ENCODE peak calls at places on chromosomes 12 and 14, in nine cellular contexts. One of them, this sample, is unnamed.

GRCh38 chr12:100295764-100296555 is 29.0 kb downstream of the SCYL2 start:
- DNase-seq in testis: no peak
- DNase-seq in fibroblast of the conjunctiva: no peak
- DNase-seq in HuH-7: no peak
- DNase-seq in CD4-positive, alpha-beta T cell: no peak
- DNase-seq in HTR-8/SVneo: no peak
- DNase-seq in stimulated activated naive B cell treated with anti-CD40 and anti-IgM and Interleukin-4, amounts not matched to agents 10 μg/mL and 1 μg/mL and 100 μg/mL, for 72 hours: no peak
- DNase-seq in activated gamma-delta T cell treated with anti-CD3 and anti-CD28 coated beads, Interleukin-2, amount 50 U/mL, for 16 hours: no peak
- DNase-seq in stimulated activated CD4-positive, alpha-beta T cell treated with anti-CD3 and anti-CD28 coated beads, Interleukin-2, amount 100 ng/mL, for 48 hours: no peak
- DNase-seq in this sample: no peak

GRCh38 chr12:28767836-28768348 is 381.2 kb upstream of the FAR2 start:
- DNase-seq in testis: no peak
- DNase-seq in fibroblast of the conjunctiva: no peak
- DNase-seq in HuH-7: no peak
- DNase-seq in CD4-positive, alpha-beta T cell: no peak
- DNase-seq in HTR-8/SVneo: no peak
- DNase-seq in stimulated activated naive B cell treated with anti-CD40 and anti-IgM and Interleukin-4, amounts not matched to agents 10 μg/mL and 1 μg/mL and 100 μg/mL, for 72 hours: no peak
- DNase-seq in activated gamma-delta T cell treated with anti-CD3 and anti-CD28 coated beads, Interleukin-2, amount 50 U/mL, for 16 hours: no peak
- DNase-seq in stimulated activated CD4-positive, alpha-beta T cell treated with anti-CD3 and anti-CD28 coated beads, Interleukin-2, amount 100 ng/mL, for 48 hours: no peak
- DNase-seq in this sample: no peak

GRCh38 chr14:38197761-38198345 is 9.9 kb upstream of the SSTR1 start:
- DNase-seq in testis: no peak
- DNase-seq in fibroblast of the conjunctiva: no peak
- DNase-seq in HuH-7: no peak
- DNase-seq in CD4-positive, alpha-beta T cell: no peak
- DNase-seq in HTR-8/SVneo: no peak
- DNase-seq in stimulated activated naive B cell treated with anti-CD40 and anti-IgM and Interleukin-4, amounts not matched to agents 10 μg/mL and 1 μg/mL and 100 μg/mL, for 72 hours: no peak
- DNase-seq in activated gamma-delta T cell treated with anti-CD3 and anti-CD28 coated beads, Interleukin-2, amount 50 U/mL, for 16 hours: no peak
- DNase-seq in stimulated activated CD4-positive, alpha-beta T cell treated with anti-CD3 and anti-CD28 coated beads, Interleukin-2, amount 100 ng/mL, for 48 hours: no peak
- DNase-seq in this sample: no peak

GRCh38 chr12:116389990-116390655 is 112.6 kb upstream of the MED13L start:
- DNase-seq in testis: no peak
- DNase-seq in fibroblast of the conjunctiva: peak; percentile 88
- DNase-seq in HuH-7: no peak
- DNase-seq in CD4-positive, alpha-beta T cell: no peak
- DNase-seq in HTR-8/SVneo: peak; percentile 76
- DNase-seq in stimulated activated naive B cell treated with anti-CD40 and anti-IgM and Interleukin-4, amounts not matched to agents 10 μg/mL and 1 μg/mL and 100 μg/mL, for 72 hours: no peak
- DNase-seq in activated gamma-delta T cell treated with anti-CD3 and anti-CD28 coated beads, Interleukin-2, amount 50 U/mL, for 16 hours: no peak
- DNase-seq in stimulated activated CD4-positive, alpha-beta T cell treated with anti-CD3 and anti-CD28 coated beads, Interleukin-2, amount 100 ng/mL, for 48 hours: no peak
- DNase-seq in this sample: peak; percentile 92

GRCh38 chr14:32469388-32470160 is 140.5 kb downstream of the AKAP6 start:
- DNase-seq in testis: no peak
- DNase-seq in fibroblast of the conjunctiva: peak; percentile 45
- DNase-seq in HuH-7: no peak
- DNase-seq in CD4-positive, alpha-beta T cell: no peak
- DNase-seq in HTR-8/SVneo: peak; percentile 18
- DNase-seq in stimulated activated naive B cell treated with anti-CD40 and anti-IgM and Interleukin-4, amounts not matched to agents 10 μg/mL and 1 μg/mL and 100 μg/mL, for 72 hours: no peak
- DNase-seq in activated gamma-delta T cell treated with anti-CD3 and anti-CD28 coated beads, Interleukin-2, amount 50 U/mL, for 16 hours: no peak
- DNase-seq in stimulated activated CD4-positive, alpha-beta T cell treated with anti-CD3 and anti-CD28 coated beads, Interleukin-2, amount 100 ng/mL, for 48 hours: no peak
- DNase-seq in this sample: no peak

GRCh38 chr14:90091393-90091792 is 29.6 kb downstream of the KCNK13 start:
- DNase-seq in testis: no peak
- DNase-seq in fibroblast of the conjunctiva: peak; percentile 50
- DNase-seq in HuH-7: no peak
- DNase-seq in CD4-positive, alpha-beta T cell: no peak
- DNase-seq in HTR-8/SVneo: no peak
- DNase-seq in stimulated activated naive B cell treated with anti-CD40 and anti-IgM and Interleukin-4, amounts not matched to agents 10 μg/mL and 1 μg/mL and 100 μg/mL, for 72 hours: no peak
- DNase-seq in activated gamma-delta T cell treated with anti-CD3 and anti-CD28 coated beads, Interleukin-2, amount 50 U/mL, for 16 hours: no peak
- DNase-seq in stimulated activated CD4-positive, alpha-beta T cell treated with anti-CD3 and anti-CD28 coated beads, Interleukin-2, amount 100 ng/mL, for 48 hours: no peak
- DNase-seq in this sample: no peak

GRCh38 chr14:52848626-52849025 is 57.2 kb upstream of the GNPNAT1 start:
- DNase-seq in testis: no peak
- DNase-seq in fibroblast of the conjunctiva: no peak
- DNase-seq in HuH-7: no peak
- DNase-seq in CD4-positive, alpha-beta T cell: no peak
- DNase-seq in HTR-8/SVneo: no peak
- DNase-seq in stimulated activated naive B cell treated with anti-CD40 and anti-IgM and Interleukin-4, amounts not matched to agents 10 μg/mL and 1 μg/mL and 100 μg/mL, for 72 hours: no peak
- DNase-seq in activated gamma-delta T cell treated with anti-CD3 and anti-CD28 coated beads, Interleukin-2, amount 50 U/mL, for 16 hours: no peak
- DNase-seq in stimulated activated CD4-positive, alpha-beta T cell treated with anti-CD3 and anti-CD28 coated beads, Interleukin-2, amount 100 ng/mL, for 48 hours: no peak
- DNase-seq in this sample: no peak

GRCh38 chr14:67837011-67837624 is 17.5 kb downstream of the RAD51B start:
- DNase-seq in testis: peak; percentile 45
- DNase-seq in fibroblast of the conjunctiva: peak; percentile 66
- DNase-seq in HuH-7: peak; percentile 35
- DNase-seq in CD4-positive, alpha-beta T cell: peak; percentile 62
- DNase-seq in HTR-8/SVneo: peak; percentile 85
- DNase-seq in stimulated activated naive B cell treated with anti-CD40 and anti-IgM and Interleukin-4, amounts not matched to agents 10 μg/mL and 1 μg/mL and 100 μg/mL, for 72 hours: peak; percentile 47
- DNase-seq in activated gamma-delta T cell treated with anti-CD3 and anti-CD28 coated beads, Interleukin-2, amount 50 U/mL, for 16 hours: peak; percentile 42
- DNase-seq in stimulated activated CD4-positive, alpha-beta T cell treated with anti-CD3 and anti-CD28 coated beads, Interleukin-2, amount 100 ng/mL, for 48 hours: no peak
- DNase-seq in this sample: peak; percentile 49

GRCh38 chr12:52873832-52874572 is 25.2 kb upstream of the KRT78 start:
- DNase-seq in testis: peak; percentile 76
- DNase-seq in fibroblast of the conjunctiva: peak; percentile 89
- DNase-seq in HuH-7: peak; percentile 78
- DNase-seq in CD4-positive, alpha-beta T cell: peak; percentile 44
- DNase-seq in HTR-8/SVneo: peak; percentile 92
- DNase-seq in stimulated activated naive B cell treated with anti-CD40 and anti-IgM and Interleukin-4, amounts not matched to agents 10 μg/mL and 1 μg/mL and 100 μg/mL, for 72 hours: no peak
- DNase-seq in activated gamma-delta T cell treated with anti-CD3 and anti-CD28 coated beads, Interleukin-2, amount 50 U/mL, for 16 hours: no peak
- DNase-seq in stimulated activated CD4-positive, alpha-beta T cell treated with anti-CD3 and anti-CD28 coated beads, Interleukin-2, amount 100 ng/mL, for 48 hours: peak; percentile 27
- DNase-seq in this sample: peak; percentile 89

GRCh38 chr12:121404734-121405133 is 4.8 kb downstream of the RNF34 start:
- DNase-seq in testis: peak; percentile 28
- DNase-seq in fibroblast of the conjunctiva: no peak
- DNase-seq in HuH-7: peak; percentile 13
- DNase-seq in CD4-positive, alpha-beta T cell: no peak
- DNase-seq in HTR-8/SVneo: no peak
- DNase-seq in stimulated activated naive B cell treated with anti-CD40 and anti-IgM and Interleukin-4, amounts not matched to agents 10 μg/mL and 1 μg/mL and 100 μg/mL, for 72 hours: no peak
- DNase-seq in activated gamma-delta T cell treated with anti-CD3 and anti-CD28 coated beads, Interleukin-2, amount 50 U/mL, for 16 hours: no peak
- DNase-seq in stimulated activated CD4-positive, alpha-beta T cell treated with anti-CD3 and anti-CD28 coated beads, Interleukin-2, amount 100 ng/mL, for 48 hours: no peak
- DNase-seq in this sample: no peak

GRCh38 chr12:58833844-58834243 is 86.5 kb downstream of the LRIG3 start:
- DNase-seq in testis: no peak
- DNase-seq in fibroblast of the conjunctiva: no peak
- DNase-seq in HuH-7: no peak
- DNase-seq in CD4-positive, alpha-beta T cell: no peak
- DNase-seq in HTR-8/SVneo: no peak
- DNase-seq in stimulated activated naive B cell treated with anti-CD40 and anti-IgM and Interleukin-4, amounts not matched to agents 10 μg/mL and 1 μg/mL and 100 μg/mL, for 72 hours: no peak
- DNase-seq in activated gamma-delta T cell treated with anti-CD3 and anti-CD28 coated beads, Interleukin-2, amount 50 U/mL, for 16 hours: no peak
- DNase-seq in stimulated activated CD4-positive, alpha-beta T cell treated with anti-CD3 and anti-CD28 coated beads, Interleukin-2, amount 100 ng/mL, for 48 hours: no peak
- DNase-seq in this sample: no peak

GRCh38 chr12:31887109-31887811 is 72.0 kb upstream of the RESF1 start:
- DNase-seq in testis: no peak
- DNase-seq in fibroblast of the conjunctiva: no peak
- DNase-seq in HuH-7: no peak
- DNase-seq in CD4-positive, alpha-beta T cell: no peak
- DNase-seq in HTR-8/SVneo: no peak
- DNase-seq in stimulated activated naive B cell treated with anti-CD40 and anti-IgM and Interleukin-4, amounts not matched to agents 10 μg/mL and 1 μg/mL and 100 μg/mL, for 72 hours: peak; percentile 51
- DNase-seq in activated gamma-delta T cell treated with anti-CD3 and anti-CD28 coated beads, Interleukin-2, amount 50 U/mL, for 16 hours: no peak
- DNase-seq in stimulated activated CD4-positive, alpha-beta T cell treated with anti-CD3 and anti-CD28 coated beads, Interleukin-2, amount 100 ng/mL, for 48 hours: no peak
- DNase-seq in this sample: no peak

GRCh38 chr14:85909581-85909980 is 379.6 kb downstream of the FLRT2 start:
- DNase-seq in testis: no peak
- DNase-seq in fibroblast of the conjunctiva: no peak
- DNase-seq in HuH-7: no peak
- DNase-seq in CD4-positive, alpha-beta T cell: no peak
- DNase-seq in HTR-8/SVneo: no peak
- DNase-seq in stimulated activated naive B cell treated with anti-CD40 and anti-IgM and Interleukin-4, amounts not matched to agents 10 μg/mL and 1 μg/mL and 100 μg/mL, for 72 hours: no peak
- DNase-seq in activated gamma-delta T cell treated with anti-CD3 and anti-CD28 coated beads, Interleukin-2, amount 50 U/mL, for 16 hours: no peak
- DNase-seq in stimulated activated CD4-positive, alpha-beta T cell treated with anti-CD3 and anti-CD28 coated beads, Interleukin-2, amount 100 ng/mL, for 48 hours: no peak
- DNase-seq in this sample: no peak

GRCh38 chr14:96246535-96246839 is 9.5 kb upstream of the BDKRB1 start:
- DNase-seq in testis: no peak
- DNase-seq in fibroblast of the conjunctiva: peak; percentile 91
- DNase-seq in HuH-7: no peak
- DNase-seq in CD4-positive, alpha-beta T cell: no peak
- DNase-seq in HTR-8/SVneo: peak; percentile 94
- DNase-seq in stimulated activated naive B cell treated with anti-CD40 and anti-IgM and Interleukin-4, amounts not matched to agents 10 μg/mL and 1 μg/mL and 100 μg/mL, for 72 hours: no peak
- DNase-seq in activated gamma-delta T cell treated with anti-CD3 and anti-CD28 coated beads, Interleukin-2, amount 50 U/mL, for 16 hours: no peak
- DNase-seq in stimulated activated CD4-positive, alpha-beta T cell treated with anti-CD3 and anti-CD28 coated beads, Interleukin-2, amount 100 ng/mL, for 48 hours: no peak
- DNase-seq in this sample: peak; percentile 84

GRCh38 chr12:65881348-65881961 is 57.2 kb downstream of the HMGA2 start:
- DNase-seq in testis: peak; percentile 52
- DNase-seq in fibroblast of the conjunctiva: peak; percentile 91
- DNase-seq in HuH-7: no peak
- DNase-seq in CD4-positive, alpha-beta T cell: no peak
- DNase-seq in HTR-8/SVneo: no peak
- DNase-seq in stimulated activated naive B cell treated with anti-CD40 and anti-IgM and Interleukin-4, amounts not matched to agents 10 μg/mL and 1 μg/mL and 100 μg/mL, for 72 hours: no peak
- DNase-seq in activated gamma-delta T cell treated with anti-CD3 and anti-CD28 coated beads, Interleukin-2, amount 50 U/mL, for 16 hours: no peak
- DNase-seq in stimulated activated CD4-positive, alpha-beta T cell treated with anti-CD3 and anti-CD28 coated beads, Interleukin-2, amount 100 ng/mL, for 48 hours: no peak
- DNase-seq in this sample: no peak

GRCh38 chr14:75831455-75831854 is 150.3 kb downstream of the TGFB3 start:
- DNase-seq in testis: peak; percentile 42
- DNase-seq in fibroblast of the conjunctiva: peak; percentile 84
- DNase-seq in HuH-7: no peak
- DNase-seq in CD4-positive, alpha-beta T cell: peak; percentile 36
- DNase-seq in HTR-8/SVneo: no peak
- DNase-seq in stimulated activated naive B cell treated with anti-CD40 and anti-IgM and Interleukin-4, amounts not matched to agents 10 μg/mL and 1 μg/mL and 100 μg/mL, for 72 hours: no peak
- DNase-seq in activated gamma-delta T cell treated with anti-CD3 and anti-CD28 coated beads, Interleukin-2, amount 50 U/mL, for 16 hours: peak; percentile 3
- DNase-seq in stimulated activated CD4-positive, alpha-beta T cell treated with anti-CD3 and anti-CD28 coated beads, Interleukin-2, amount 100 ng/mL, for 48 hours: peak; percentile 1
- DNase-seq in this sample: peak; percentile 60

GRCh38 chr12:58915634-58916033 is 4.7 kb downstream of the LRIG3 start:
- DNase-seq in testis: peak; percentile 56
- DNase-seq in fibroblast of the conjunctiva: peak; percentile 78
- DNase-seq in HuH-7: no peak
- DNase-seq in CD4-positive, alpha-beta T cell: no peak
- DNase-seq in HTR-8/SVneo: no peak
- DNase-seq in stimulated activated naive B cell treated with anti-CD40 and anti-IgM and Interleukin-4, amounts not matched to agents 10 μg/mL and 1 μg/mL and 100 μg/mL, for 72 hours: no peak
- DNase-seq in activated gamma-delta T cell treated with anti-CD3 and anti-CD28 coated beads, Interleukin-2, amount 50 U/mL, for 16 hours: no peak
- DNase-seq in stimulated activated CD4-positive, alpha-beta T cell treated with anti-CD3 and anti-CD28 coated beads, Interleukin-2, amount 100 ng/mL, for 48 hours: no peak
- DNase-seq in this sample: no peak

GRCh38 chr12:49201595-49202295 is 12.9 kb upstream of the TUBA1A start:
- DNase-seq in testis: no peak
- DNase-seq in fibroblast of the conjunctiva: peak; percentile 51
- DNase-seq in HuH-7: no peak
- DNase-seq in CD4-positive, alpha-beta T cell: no peak
- DNase-seq in HTR-8/SVneo: no peak
- DNase-seq in stimulated activated naive B cell treated with anti-CD40 and anti-IgM and Interleukin-4, amounts not matched to agents 10 μg/mL and 1 μg/mL and 100 μg/mL, for 72 hours: no peak
- DNase-seq in activated gamma-delta T cell treated with anti-CD3 and anti-CD28 coated beads, Interleukin-2, amount 50 U/mL, for 16 hours: no peak
- DNase-seq in stimulated activated CD4-positive, alpha-beta T cell treated with anti-CD3 and anti-CD28 coated beads, Interleukin-2, amount 100 ng/mL, for 48 hours: no peak
- DNase-seq in this sample: no peak

GRCh38 chr12:111699962-111700361 is 14.1 kb downstream of the ACAD10 start:
- DNase-seq in testis: no peak
- DNase-seq in fibroblast of the conjunctiva: no peak
- DNase-seq in HuH-7: no peak
- DNase-seq in CD4-positive, alpha-beta T cell: no peak
- DNase-seq in HTR-8/SVneo: no peak
- DNase-seq in stimulated activated naive B cell treated with anti-CD40 and anti-IgM and Interleukin-4, amounts not matched to agents 10 μg/mL and 1 μg/mL and 100 μg/mL, for 72 hours: no peak
- DNase-seq in activated gamma-delta T cell treated with anti-CD3 and anti-CD28 coated beads, Interleukin-2, amount 50 U/mL, for 16 hours: no peak
- DNase-seq in stimulated activated CD4-positive, alpha-beta T cell treated with anti-CD3 and anti-CD28 coated beads, Interleukin-2, amount 100 ng/mL, for 48 hours: no peak
- DNase-seq in this sample: no peak

GRCh38 chr12:50003595-50003994 is 21.7 kb downstream of the RACGAP1 start:
- DNase-seq in testis: no peak
- DNase-seq in fibroblast of the conjunctiva: no peak
- DNase-seq in HuH-7: no peak
- DNase-seq in CD4-positive, alpha-beta T cell: no peak
- DNase-seq in HTR-8/SVneo: no peak
- DNase-seq in stimulated activated naive B cell treated with anti-CD40 and anti-IgM and Interleukin-4, amounts not matched to agents 10 μg/mL and 1 μg/mL and 100 μg/mL, for 72 hours: no peak
- DNase-seq in activated gamma-delta T cell treated with anti-CD3 and anti-CD28 coated beads, Interleukin-2, amount 50 U/mL, for 16 hours: no peak
- DNase-seq in stimulated activated CD4-positive, alpha-beta T cell treated with anti-CD3 and anti-CD28 coated beads, Interleukin-2, amount 100 ng/mL, for 48 hours: no peak
- DNase-seq in this sample: no peak

GRCh38 chr12:124207617-124208016 is 87.3 kb upstream of the RFLNA start:
- DNase-seq in testis: no peak
- DNase-seq in fibroblast of the conjunctiva: no peak
- DNase-seq in HuH-7: no peak
- DNase-seq in CD4-positive, alpha-beta T cell: no peak
- DNase-seq in HTR-8/SVneo: no peak
- DNase-seq in stimulated activated naive B cell treated with anti-CD40 and anti-IgM and Interleukin-4, amounts not matched to agents 10 μg/mL and 1 μg/mL and 100 μg/mL, for 72 hours: no peak
- DNase-seq in activated gamma-delta T cell treated with anti-CD3 and anti-CD28 coated beads, Interleukin-2, amount 50 U/mL, for 16 hours: no peak
- DNase-seq in stimulated activated CD4-positive, alpha-beta T cell treated with anti-CD3 and anti-CD28 coated beads, Interleukin-2, amount 100 ng/mL, for 48 hours: no peak
- DNase-seq in this sample: no peak

GRCh38 chr12:103737881-103738280 is 103.2 kb downstream of the NT5DC3 start:
- DNase-seq in testis: no peak
- DNase-seq in fibroblast of the conjunctiva: no peak
- DNase-seq in HuH-7: no peak
- DNase-seq in CD4-positive, alpha-beta T cell: no peak
- DNase-seq in HTR-8/SVneo: no peak
- DNase-seq in stimulated activated naive B cell treated with anti-CD40 and anti-IgM and Interleukin-4, amounts not matched to agents 10 μg/mL and 1 μg/mL and 100 μg/mL, for 72 hours: no peak
- DNase-seq in activated gamma-delta T cell treated with anti-CD3 and anti-CD28 coated beads, Interleukin-2, amount 50 U/mL, for 16 hours: no peak
- DNase-seq in stimulated activated CD4-positive, alpha-beta T cell treated with anti-CD3 and anti-CD28 coated beads, Interleukin-2, amount 100 ng/mL, for 48 hours: no peak
- DNase-seq in this sample: no peak

GRCh38 chr14:34113051-34113511 is 162.2 kb upstream of the EGLN3 start:
- DNase-seq in testis: no peak
- DNase-seq in fibroblast of the conjunctiva: peak; percentile 46
- DNase-seq in HuH-7: no peak
- DNase-seq in CD4-positive, alpha-beta T cell: no peak
- DNase-seq in HTR-8/SVneo: peak; percentile 62
- DNase-seq in stimulated activated naive B cell treated with anti-CD40 and anti-IgM and Interleukin-4, amounts not matched to agents 10 μg/mL and 1 μg/mL and 100 μg/mL, for 72 hours: no peak
- DNase-seq in activated gamma-delta T cell treated with anti-CD3 and anti-CD28 coated beads, Interleukin-2, amount 50 U/mL, for 16 hours: no peak
- DNase-seq in stimulated activated CD4-positive, alpha-beta T cell treated with anti-CD3 and anti-CD28 coated beads, Interleukin-2, amount 100 ng/mL, for 48 hours: no peak
- DNase-seq in this sample: peak; percentile 53

GRCh38 chr14:31842905-31843304 is 234.2 kb upstream of the ARHGAP5 start:
- DNase-seq in testis: no peak
- DNase-seq in fibroblast of the conjunctiva: no peak
- DNase-seq in HuH-7: no peak
- DNase-seq in CD4-positive, alpha-beta T cell: no peak
- DNase-seq in HTR-8/SVneo: no peak
- DNase-seq in stimulated activated naive B cell treated with anti-CD40 and anti-IgM and Interleukin-4, amounts not matched to agents 10 μg/mL and 1 μg/mL and 100 μg/mL, for 72 hours: no peak
- DNase-seq in activated gamma-delta T cell treated with anti-CD3 and anti-CD28 coated beads, Interleukin-2, amount 50 U/mL, for 16 hours: no peak
- DNase-seq in stimulated activated CD4-positive, alpha-beta T cell treated with anti-CD3 and anti-CD28 coated beads, Interleukin-2, amount 100 ng/mL, for 48 hours: no peak
- DNase-seq in this sample: no peak

GRCh38 chr12:14913381-14913781 is 25.0 kb downstream of the ERP27 start:
- DNase-seq in testis: peak; percentile 26
- DNase-seq in fibroblast of the conjunctiva: no peak
- DNase-seq in HuH-7: no peak
- DNase-seq in CD4-positive, alpha-beta T cell: no peak
- DNase-seq in HTR-8/SVneo: no peak
- DNase-seq in stimulated activated naive B cell treated with anti-CD40 and anti-IgM and Interleukin-4, amounts not matched to agents 10 μg/mL and 1 μg/mL and 100 μg/mL, for 72 hours: no peak
- DNase-seq in activated gamma-delta T cell treated with anti-CD3 and anti-CD28 coated beads, Interleukin-2, amount 50 U/mL, for 16 hours: no peak
- DNase-seq in stimulated activated CD4-positive, alpha-beta T cell treated with anti-CD3 and anti-CD28 coated beads, Interleukin-2, amount 100 ng/mL, for 48 hours: no peak
- DNase-seq in this sample: peak; percentile 64

GRCh38 chr12:64088431-64089349 is 133.4 kb downstream of the KICS2 start:
- DNase-seq in testis: peak; percentile 89
- DNase-seq in fibroblast of the conjunctiva: peak; percentile 88
- DNase-seq in HuH-7: peak; percentile 21
- DNase-seq in CD4-positive, alpha-beta T cell: no peak
- DNase-seq in HTR-8/SVneo: peak; percentile 89
- DNase-seq in stimulated activated naive B cell treated with anti-CD40 and anti-IgM and Interleukin-4, amounts not matched to agents 10 μg/mL and 1 μg/mL and 100 μg/mL, for 72 hours: no peak
- DNase-seq in activated gamma-delta T cell treated with anti-CD3 and anti-CD28 coated beads, Interleukin-2, amount 50 U/mL, for 16 hours: no peak
- DNase-seq in stimulated activated CD4-positive, alpha-beta T cell treated with anti-CD3 and anti-CD28 coated beads, Interleukin-2, amount 100 ng/mL, for 48 hours: no peak
- DNase-seq in this sample: peak; percentile 61

GRCh38 chr14:23470947-23471346 is 1.4 kb downstream of the NGDN start:
- DNase-seq in testis: no peak
- DNase-seq in fibroblast of the conjunctiva: no peak
- DNase-seq in HuH-7: no peak
- DNase-seq in CD4-positive, alpha-beta T cell: no peak
- DNase-seq in HTR-8/SVneo: no peak
- DNase-seq in stimulated activated naive B cell treated with anti-CD40 and anti-IgM and Interleukin-4, amounts not matched to agents 10 μg/mL and 1 μg/mL and 100 μg/mL, for 72 hours: no peak
- DNase-seq in activated gamma-delta T cell treated with anti-CD3 and anti-CD28 coated beads, Interleukin-2, amount 50 U/mL, for 16 hours: no peak
- DNase-seq in stimulated activated CD4-positive, alpha-beta T cell treated with anti-CD3 and anti-CD28 coated beads, Interleukin-2, amount 100 ng/mL, for 48 hours: no peak
- DNase-seq in this sample: no peak

GRCh38 chr12:131443019-131444000 is 267.6 kb upstream of the SFSWAP start:
- DNase-seq in testis: peak; percentile 10
- DNase-seq in fibroblast of the conjunctiva: no peak
- DNase-seq in HuH-7: no peak
- DNase-seq in CD4-positive, alpha-beta T cell: no peak
- DNase-seq in HTR-8/SVneo: no peak
- DNase-seq in stimulated activated naive B cell treated with anti-CD40 and anti-IgM and Interleukin-4, amounts not matched to agents 10 μg/mL and 1 μg/mL and 100 μg/mL, for 72 hours: no peak
- DNase-seq in activated gamma-delta T cell treated with anti-CD3 and anti-CD28 coated beads, Interleukin-2, amount 50 U/mL, for 16 hours: no peak
- DNase-seq in stimulated activated CD4-positive, alpha-beta T cell treated with anti-CD3 and anti-CD28 coated beads, Interleukin-2, amount 100 ng/mL, for 48 hours: no peak
- DNase-seq in this sample: no peak

GRCh38 chr14:103522028-103522581 is 525 bp downstream of the CKB start:
- DNase-seq in testis: no peak
- DNase-seq in fibroblast of the conjunctiva: no peak
- DNase-seq in HuH-7: no peak
- DNase-seq in CD4-positive, alpha-beta T cell: no peak
- DNase-seq in HTR-8/SVneo: no peak
- DNase-seq in stimulated activated naive B cell treated with anti-CD40 and anti-IgM and Interleukin-4, amounts not matched to agents 10 μg/mL and 1 μg/mL and 100 μg/mL, for 72 hours: no peak
- DNase-seq in activated gamma-delta T cell treated with anti-CD3 and anti-CD28 coated beads, Interleukin-2, amount 50 U/mL, for 16 hours: no peak
- DNase-seq in stimulated activated CD4-positive, alpha-beta T cell treated with anti-CD3 and anti-CD28 coated beads, Interleukin-2, amount 100 ng/mL, for 48 hours: no peak
- DNase-seq in this sample: no peak

GRCh38 chr14:79134346-79134745 is 964.2 kb downstream of the NRXN3 start:
- DNase-seq in testis: no peak
- DNase-seq in fibroblast of the conjunctiva: no peak
- DNase-seq in HuH-7: no peak
- DNase-seq in CD4-positive, alpha-beta T cell: no peak
- DNase-seq in HTR-8/SVneo: no peak
- DNase-seq in stimulated activated naive B cell treated with anti-CD40 and anti-IgM and Interleukin-4, amounts not matched to agents 10 μg/mL and 1 μg/mL and 100 μg/mL, for 72 hours: no peak
- DNase-seq in activated gamma-delta T cell treated with anti-CD3 and anti-CD28 coated beads, Interleukin-2, amount 50 U/mL, for 16 hours: no peak
- DNase-seq in stimulated activated CD4-positive, alpha-beta T cell treated with anti-CD3 and anti-CD28 coated beads, Interleukin-2, amount 100 ng/mL, for 48 hours: no peak
- DNase-seq in this sample: no peak

GRCh38 chr14:51369814-51370213 is 129.8 kb downstream of the TMX1 start:
- DNase-seq in testis: peak; percentile 28
- DNase-seq in fibroblast of the conjunctiva: no peak
- DNase-seq in HuH-7: peak; percentile 33
- DNase-seq in CD4-positive, alpha-beta T cell: no peak
- DNase-seq in HTR-8/SVneo: no peak
- DNase-seq in stimulated activated naive B cell treated with anti-CD40 and anti-IgM and Interleukin-4, amounts not matched to agents 10 μg/mL and 1 μg/mL and 100 μg/mL, for 72 hours: no peak
- DNase-seq in activated gamma-delta T cell treated with anti-CD3 and anti-CD28 coated beads, Interleukin-2, amount 50 U/mL, for 16 hours: no peak
- DNase-seq in stimulated activated CD4-positive, alpha-beta T cell treated with anti-CD3 and anti-CD28 coated beads, Interleukin-2, amount 100 ng/mL, for 48 hours: peak; percentile 10
- DNase-seq in this sample: no peak

This sample was measured in epithelial cell of prostate.